ENCODE peak calls at places on chromosomes 12 and 14, in seven cellular contexts. M is cardiac muscle cell; S is CD4-positive, alpha-beta T cell; F is astrocyte of the spinal cord; V is B cell; K is SK-N-SH; A is A549. N is an unnamed sample.

GRCh38 chr12:13167226-13167625 is 29.3 kb upstream of the EMP1 start:
- DNase-seq in M (no peak), S (no peak), K (no peak), A (no peak), V (no peak), F (no peak), N (no peak)

GRCh38 chr12:132071001-132071810 is 72.9 kb downstream of the DDX51 start:
- DNase-seq in F (no peak), S (no peak), V (peak), A (no peak), M (no peak), K (no peak), N (peak)

GRCh38 chr14:68384335-68384734 is 408.5 kb downstream of the ZFP36L1 start:
- DNase-seq in F (no peak), V (no peak), K (no peak), M (no peak), A (no peak), S (no peak), N (no peak)

GRCh38 chr12:103138538-103138937 is 181.1 kb downstream of the ASCL1 start:
- DNase-seq in S (no peak), V (no peak), M (no peak), A (no peak), K (no peak), F (no peak), N (no peak)

GRCh38 chr12:26177303-26177702 is 18.1 kb upstream of the SSPN start:
- DNase-seq in M (no peak), F (no peak), S (no peak), A (no peak), V (no peak), K (no peak), N (no peak)

GRCh38 chr12:113422030-113422900 is at the start of gene SDSL:
- DNase-seq in M (peak), V (peak), K (peak), F (peak), S (no peak), A (peak), N (peak)

GRCh38 chr12:76422878-76423438 is 74.7 kb upstream of the BBS10 start:
- DNase-seq in A (no peak), K (peak), V (no peak), M (no peak), S (no peak), F (peak), N (no peak)

GRCh38 chr14:74913986-74914573 is 9.0 kb downstream of the RPS6KL1 start:
- DNase-seq in M (peak), S (no peak), K (peak), F (peak), A (peak), V (no peak), N (no peak)

GRCh38 chr12:88781909-88782308 is 201.6 kb upstream of the KITLG start:
- DNase-seq in F (no peak), K (no peak), A (no peak), S (no peak), M (no peak), V (no peak), N (no peak)

GRCh38 chr14:84963518-84963917 is 566.4 kb upstream of the FLRT2 start:
- DNase-seq in S (no peak), K (no peak), V (no peak), A (no peak), F (no peak), M (no peak), N (no peak)

GRCh38 chr14:51298895-51299294 is 58.8 kb downstream of the TMX1 start:
- DNase-seq in K (no peak), F (no peak), M (no peak), S (no peak), V (no peak), A (no peak), N (no peak)

GRCh38 chr12:13093191-13093849 is 10.1 kb downstream of the GSG1 start:
- DNase-seq in K (no peak), M (no peak), A (no peak), F (peak), V (no peak), S (no peak), N (no peak)

GRCh38 chr12:56898938-56899337 is 35.3 kb downstream of the SDR9C7 start:
- DNase-seq in S (no peak), M (no peak), F (no peak), A (no peak), V (no peak), K (no peak), N (no peak)

GRCh38 chr14:75753696-75754095 is 92.7 kb downstream of the TTLL5 start:
- DNase-seq in S (no peak), F (no peak), M (no peak), K (no peak), A (no peak), V (no peak), N (no peak)

GRCh38 chr14:74567646-74568379 is 44.2 kb downstream of the LTBP2 start:
- DNase-seq in A (no peak), S (no peak), F (no peak), V (no peak), M (no peak), K (no peak), N (no peak)

GRCh38 chr14:61025239-61026223 is 44.5 kb downstream of the SLC38A6 start:
- DNase-seq in M (peak), F (peak), V (peak), S (peak), K (peak), A (peak), N (peak)

GRCh38 chr12:63752283-63752682 is 27.4 kb upstream of the RXYLT1 start:
- DNase-seq in A (no peak), M (no peak), V (no peak), F (no peak), K (no peak), S (no peak), N (no peak)

GRCh38 chr12:86261142-86261541 is 5.0 kb upstream of the MGAT4C start:
- DNase-seq in S (no peak), A (no peak), M (no peak), K (no peak), V (no peak), F (peak), N (no peak)

GRCh38 chr14:95727084-95727700 is 13.3 kb upstream of the TCL1A start:
- DNase-seq in V (no peak), S (no peak), M (no peak), A (no peak), K (no peak), F (no peak), N (no peak)

GRCh38 chr12:96094201-96094600 is 58.8 kb upstream of the LTA4H start:
- DNase-seq in V (no peak), F (peak), S (no peak), K (no peak), M (no peak), A (peak), N (no peak)

GRCh38 chr12:96108321-96108720 is 72.9 kb upstream of the LTA4H start:
- DNase-seq in K (no peak), M (no peak), A (peak), S (peak), F (peak), V (peak), N (no peak)

GRCh38 chr14:21498540-21499526 is 12.3 kb downstream of the METTL3 start:
- DNase-seq in K (peak), M (peak), F (peak), V (no peak), S (no peak), A (peak), N (no peak)

GRCh38 chr12:131864469-131864868 is 30.0 kb upstream of the ULK1 start:
- DNase-seq in A (no peak), F (no peak), V (no peak), S (no peak), K (no peak), M (no peak), N (no peak)

GRCh38 chr12:109767456-109767855 is 53.8 kb downstream of the FAM222A start:
- DNase-seq in V (no peak), M (no peak), A (no peak), K (peak), S (no peak), F (no peak), N (no peak)

GRCh38 chr12:42238240-42239140 is at the start of gene YAF2:
- DNase-seq in F (peak), A (peak), V (peak), K (peak), S (peak), M (peak), N (peak)

DNA sequence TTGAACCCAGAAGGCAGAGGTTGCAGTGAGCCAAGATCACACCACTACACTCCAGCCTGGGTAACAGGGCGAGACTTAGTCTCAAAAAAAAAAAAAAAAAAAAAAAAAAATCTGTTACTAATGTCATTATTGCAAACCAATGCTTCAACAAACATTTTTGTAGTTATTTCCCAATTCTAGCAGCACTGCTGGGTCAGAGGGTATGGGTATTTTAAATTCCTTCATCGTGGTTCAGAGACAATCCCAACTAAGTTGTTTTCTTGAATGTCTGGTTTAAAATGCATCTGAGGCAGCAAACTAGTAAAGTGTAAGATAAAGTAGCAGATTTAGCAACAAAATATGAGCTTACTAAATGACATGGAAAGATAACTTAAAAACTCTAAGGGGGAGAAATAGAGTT is 65.6 kb downstream of the FERMT2 start:
- DNase-seq in K (no peak), A (no peak), F (peak), S (no peak), V (no peak), M (no peak), N (no peak)
- TF ChIP-seq CTCF in K (no peak), A (no peak), F (no peak), S (no peak), V (no peak), M (no peak), N (no peak)

DNA sequence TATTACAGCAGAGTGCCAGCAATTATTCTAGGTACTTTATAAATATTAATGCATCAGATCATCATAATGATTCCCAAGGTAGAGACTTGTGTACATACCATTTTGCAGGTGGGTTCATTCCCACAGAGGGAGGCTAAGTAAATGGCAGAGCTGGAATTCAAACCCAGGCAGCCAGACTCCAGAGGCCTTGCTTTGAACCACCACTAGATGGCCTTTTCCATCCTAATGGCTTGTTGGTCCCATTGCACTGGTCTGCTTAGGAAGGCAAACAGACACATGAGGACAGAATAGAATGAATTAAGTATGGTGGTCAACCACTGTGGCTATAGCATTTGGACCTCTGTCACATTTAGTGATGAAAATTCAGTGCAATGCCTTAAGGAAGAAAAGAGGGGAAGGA is 158.7 kb downstream of the METTL25 start:
- DNase-seq in V (no peak), F (no peak), S (no peak), A (peak), M (no peak), K (peak), N (no peak)
- TF ChIP-seq CTCF in V (no peak), F (peak), S (peak), A (peak), M (peak), K (peak), N (peak)

GRCh38 chr12:6322352-6322751 is 11.9 kb downstream of the PLEKHG6 start:
- DNase-seq in V (no peak), F (no peak), A (no peak), K (no peak), M (no peak), S (no peak), N (no peak)

GRCh38 chr12:6323995-6324711 is 13.7 kb downstream of the PLEKHG6 start:
- DNase-seq in V (no peak), S (no peak), K (no peak), M (no peak), F (no peak), A (peak), N (no peak)

GRCh38 chr12:6321905-6322304 is 11.4 kb downstream of the PLEKHG6 start:
- DNase-seq in A (no peak), S (no peak), M (no peak), V (no peak), F (no peak), K (no peak), N (no peak)

GRCh38 chr12:6322969-6323339 is 12.5 kb downstream of the PLEKHG6 start:
- DNase-seq in A (no peak), M (no peak), K (no peak), V (no peak), S (no peak), F (no peak), N (no peak)

GRCh38 chr12:6323340-6323994 is 13.0 kb downstream of the PLEKHG6 start:
- DNase-seq in S (peak), M (peak), F (peak), K (peak), V (no peak), A (peak), N (no peak)
- TF ChIP-seq CTCF in S (peak), M (peak), F (peak), K (peak), V (peak), A (peak), N (peak)

GRCh38 chr12:21248679-21249078 is 86.0 kb downstream of the SLCO1A2 start:
- DNase-seq in A (peak), V (no peak), K (peak), F (peak), M (peak), S (no peak), N (no peak)
- TF ChIP-seq CTCF in A (peak), V (peak), K (peak), F (no peak), M (no peak), S (peak), N (peak)

DNA sequence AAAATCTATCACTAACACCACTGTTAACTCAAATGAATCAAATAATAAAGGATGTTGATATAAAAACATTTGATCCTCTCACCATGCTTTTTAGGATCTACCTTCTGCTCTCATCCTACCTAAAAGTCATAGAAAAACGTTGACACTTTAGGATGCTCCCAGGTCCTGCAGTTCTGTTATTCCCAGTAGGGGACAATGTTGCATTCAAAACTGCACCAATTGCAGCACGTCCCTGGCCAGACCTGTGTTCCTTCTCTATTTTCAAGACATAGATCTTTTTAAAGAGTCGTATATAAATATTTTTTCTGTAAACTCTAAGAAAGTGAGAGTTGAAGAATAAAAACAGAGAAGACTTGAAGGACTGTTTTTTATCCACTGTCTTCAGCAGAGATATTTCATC is 8.8 kb downstream of the AICDA start:
- DNase-seq in A (peak), V (no peak), F (no peak), K (no peak), M (no peak), S (no peak), N (no peak)
- TF ChIP-seq CTCF in A (peak), V (no peak), F (no peak), K (peak), M (no peak), S (no peak), N (peak)

GRCh38 chr12:55446334-55446733 is 2.5 kb downstream of the OR6C2 start:
- DNase-seq in F (no peak), K (no peak), S (no peak), A (no peak), M (peak), V (no peak), N (no peak)
- TF ChIP-seq CTCF in F (no peak), K (no peak), S (no peak), A (no peak), M (no peak), V (no peak), N (no peak)

DNA sequence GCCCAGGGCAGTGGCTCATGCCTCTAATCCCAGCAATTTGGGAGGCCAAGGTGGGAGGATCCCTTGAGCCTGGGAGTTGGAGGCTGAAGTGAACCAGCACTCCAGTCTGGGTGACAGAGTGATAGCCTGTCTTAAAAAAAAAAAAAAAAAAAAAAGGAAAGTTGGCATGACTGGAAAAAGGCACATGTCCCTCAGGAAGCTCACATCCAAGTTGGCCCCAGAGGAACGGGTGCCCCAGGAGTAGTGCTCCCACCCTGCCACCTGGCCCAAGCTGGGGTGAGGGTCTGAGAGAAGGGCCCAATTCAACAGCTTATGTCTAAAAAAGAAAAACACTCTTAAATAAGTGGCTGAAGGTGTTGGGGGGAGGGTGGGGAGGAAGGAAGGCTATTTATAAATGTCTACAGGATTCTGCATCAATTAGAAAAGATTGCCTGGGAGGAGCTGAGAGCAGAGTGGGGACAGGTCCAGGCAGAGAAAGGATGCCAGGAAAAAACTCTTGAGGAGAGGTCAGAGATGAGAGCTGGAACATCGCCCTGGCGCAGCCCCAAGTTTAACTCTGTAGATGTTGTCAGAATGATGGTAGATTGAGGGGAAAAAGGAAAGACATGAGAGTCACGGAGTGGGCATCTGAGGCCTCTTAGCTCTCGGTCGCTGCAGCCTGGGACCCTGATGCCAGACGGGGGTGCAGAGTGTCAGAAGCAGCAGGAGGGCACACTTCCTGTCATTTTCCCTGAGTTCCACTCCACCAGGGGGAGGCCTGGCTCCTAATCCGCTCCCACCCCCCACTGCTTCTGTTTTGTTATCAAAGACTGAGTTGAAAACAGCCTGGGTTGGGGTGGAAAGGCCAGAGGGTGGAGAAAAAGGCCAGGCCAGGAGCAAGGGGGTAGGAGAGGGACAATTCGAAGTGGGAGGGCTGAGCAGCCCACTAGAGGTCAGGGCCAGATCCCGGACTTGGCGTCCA is 7.3 kb downstream of the SPRYD3 start:
- DNase-seq in M (peak), V (no peak), K (peak), A (no peak), S (no peak), F (no peak), N (no peak)
- TF ChIP-seq CTCF in M (peak), V (no peak), K (peak), A (no peak), S (no peak), F (peak), N (no peak)

DNA sequence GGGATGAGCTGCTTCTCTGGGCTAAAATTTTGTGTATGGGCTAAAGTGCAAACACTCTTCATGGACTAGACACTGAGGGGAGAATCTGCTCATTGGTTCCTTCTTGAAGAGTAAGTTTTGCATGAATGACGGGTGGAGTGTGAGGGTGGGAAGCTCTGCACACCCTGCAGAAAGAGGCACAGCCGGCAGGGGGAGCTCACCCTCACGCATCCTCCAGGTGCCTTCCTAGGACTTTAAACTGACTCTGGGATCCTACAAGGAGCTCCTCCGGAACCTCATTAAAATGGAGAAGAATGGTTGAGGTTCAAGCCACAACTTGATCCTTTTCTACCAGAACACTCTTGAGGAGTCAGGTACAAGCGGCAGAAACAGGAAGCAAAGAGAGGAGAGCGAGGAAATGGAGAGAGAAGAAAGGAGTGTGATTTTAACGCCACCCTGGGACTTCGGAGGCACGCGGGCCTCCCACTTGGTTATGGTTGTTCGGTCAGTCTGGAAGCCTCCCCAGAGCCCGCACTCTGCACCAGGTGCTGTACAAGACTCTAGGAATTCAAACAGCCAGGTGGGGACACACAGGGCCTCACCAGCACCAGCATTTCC is 87.5 kb downstream of the SETD3 start:
- DNase-seq in A (peak), F (no peak), V (no peak), S (no peak), K (peak), M (peak), N (no peak)
- TF ChIP-seq CTCF in A (peak), F (peak), V (peak), S (peak), K (peak), M (peak), N (peak)

GRCh38 chr12:124856132-124856841 is 7.4 kb downstream of the SCARB1 start:
- DNase-seq in V (peak), M (peak), K (no peak), A (no peak), S (no peak), F (no peak), N (no peak)
- TF ChIP-seq CTCF in V (peak), M (peak), K (no peak), A (no peak), S (no peak), F (peak), N (peak)

N was measured in GM12864.